ENCODE peak calls at places on chromosomes 11 and 22, in six cellular contexts. One of them, this sample, is unnamed.

GRCh38 chr11:75777461-75778110 is 9.0 kb downstream of the DGAT2 start:
- DNase-seq in adrenal gland: no peak
- DNase-seq in COLO829: no peak
- DNase-seq in CD4-positive, alpha-beta T cell: no peak
- DNase-seq in Right ventricle myocardium superior: peak
- DNase-seq in NCI-H1417: no peak
- DNase-seq in this sample: no peak

GRCh38 chr11:58919980-58920379 is 19.3 kb upstream of the GLYATL1 start:
- DNase-seq in adrenal gland: no peak
- DNase-seq in COLO829: no peak
- DNase-seq in CD4-positive, alpha-beta T cell: no peak
- DNase-seq in Right ventricle myocardium superior: no peak
- DNase-seq in NCI-H1417: no peak
- DNase-seq in this sample: no peak

GRCh38 chr11:48165426-48165825 is 51.2 kb upstream of the OR4B1 start:
- DNase-seq in adrenal gland: no peak
- DNase-seq in COLO829: no peak
- DNase-seq in CD4-positive, alpha-beta T cell: no peak
- DNase-seq in Right ventricle myocardium superior: no peak
- DNase-seq in NCI-H1417: no peak
- DNase-seq in this sample: no peak

GRCh38 chr11:69122642-69123431 is 32.9 kb upstream of the SMIM38 start:
- DNase-seq in adrenal gland: peak
- DNase-seq in COLO829: peak
- DNase-seq in CD4-positive, alpha-beta T cell: peak
- DNase-seq in Right ventricle myocardium superior: peak
- DNase-seq in NCI-H1417: no peak
- DNase-seq in this sample: peak

GRCh38 chr11:117610045-117610444 is 187.0 kb downstream of the DSCAML1 start:
- DNase-seq in adrenal gland: no peak
- DNase-seq in COLO829: no peak
- DNase-seq in CD4-positive, alpha-beta T cell: no peak
- DNase-seq in Right ventricle myocardium superior: no peak
- DNase-seq in NCI-H1417: no peak
- DNase-seq in this sample: no peak

GRCh38 chr11:94150056-94150455 is 21.4 kb downstream of the PANX1 start:
- DNase-seq in adrenal gland: no peak
- DNase-seq in COLO829: no peak
- DNase-seq in CD4-positive, alpha-beta T cell: no peak
- DNase-seq in Right ventricle myocardium superior: no peak
- DNase-seq in NCI-H1417: no peak
- DNase-seq in this sample: no peak

GRCh38 chr11:71150859-71151258 is 101.5 kb downstream of the SHANK2 start:
- DNase-seq in adrenal gland: no peak
- DNase-seq in COLO829: no peak
- DNase-seq in CD4-positive, alpha-beta T cell: no peak
- DNase-seq in Right ventricle myocardium superior: no peak
- DNase-seq in NCI-H1417: no peak
- DNase-seq in this sample: no peak

GRCh38 chr11:68353669-68354068 is 41.3 kb downstream of the LRP5 start:
- DNase-seq in adrenal gland: no peak
- DNase-seq in COLO829: no peak
- DNase-seq in CD4-positive, alpha-beta T cell: no peak
- DNase-seq in Right ventricle myocardium superior: no peak
- DNase-seq in NCI-H1417: no peak
- DNase-seq in this sample: no peak

GRCh38 chr22:48808038-48808960 is 1019.4 kb downstream of the BRD1 start:
- DNase-seq in adrenal gland: no peak
- DNase-seq in COLO829: no peak
- DNase-seq in CD4-positive, alpha-beta T cell: no peak
- DNase-seq in Right ventricle myocardium superior: no peak
- DNase-seq in NCI-H1417: no peak
- DNase-seq in this sample: no peak

GRCh38 chr11:69498614-69499175 is 17.2 kb downstream of the LINC01488 start:
- DNase-seq in adrenal gland: no peak
- DNase-seq in COLO829: no peak
- DNase-seq in CD4-positive, alpha-beta T cell: no peak
- DNase-seq in Right ventricle myocardium superior: peak
- DNase-seq in NCI-H1417: no peak
- DNase-seq in this sample: no peak

GRCh38 chr11:13993096-13993760 is 30.7 kb downstream of the SPON1 start:
- DNase-seq in adrenal gland: no peak
- DNase-seq in COLO829: no peak
- DNase-seq in CD4-positive, alpha-beta T cell: no peak
- DNase-seq in Right ventricle myocardium superior: no peak
- DNase-seq in NCI-H1417: no peak
- DNase-seq in this sample: no peak

This sample was measured in AG09319.